ENCODE peak calls at places on chromosomes 4 and X, in six cellular contexts. L is activated CD8-positive, alpha-beta memory T cell treated with anti-CD3 and anti-CD28 coated beads for 48 hours; O is stimulated activated CD8-positive, alpha-beta memory T cell treated with anti-CD3 and anti-CD28 coated beads, Interleukin-7, amount 100 ng/mL, for 24 hours; P is kidney glomerular epithelial cell; U is HCEC 1CT; S is HEK293T. X is an unnamed sample.

GRCh38 chr4:74504212-74504611 is 59.3 kb downstream of the AREG start:
- DNase-seq in L (no peak), O (no peak), P (no peak), U (peak), S (no peak), X (peak)

GRCh38 chr4:154277164-154277563 is 214.4 kb downstream of the DCHS2 start:
- DNase-seq in L (no peak), O (no peak), P (no peak), U (no peak), S (no peak), X (peak)

GRCh38 chr4:117783716-117784115 is 250.6 kb upstream of the NDST3 start:
- DNase-seq in L (no peak), O (no peak), P (peak), U (peak), S (no peak), X (peak)

GRCh38 chr4:121900132-121900983 is 30.1 kb upstream of the BBS7 start:
- DNase-seq in L (no peak), O (no peak), P (peak), U (peak), S (peak), X (peak)

GRCh38 chr4:14787894-14788293 is 214.4 kb upstream of the CPEB2 start:
- DNase-seq in L (no peak), O (no peak), P (no peak), U (peak), S (peak), X (peak)

GRCh38 chr4:137892134-137892533 is 350.0 kb downstream of the SLC7A11 start:
- DNase-seq in L (no peak), O (no peak), P (no peak), U (no peak), S (no peak), X (peak)

GRCh38 chr4:181528570-181529184 is 714.5 kb upstream of the TENM3 start:
- DNase-seq in L (no peak), O (no peak), P (peak), U (peak), S (peak), X (peak)

GRCh38 chrX:129771266-129771995 is 8.3 kb upstream of the SASH3 start:
- DNase-seq in L (no peak), O (no peak), P (no peak), U (no peak), S (no peak), X (no peak)

GRCh38 chr4:184988611-184989010 is 29.7 kb upstream of the HELT start:
- DNase-seq in L (no peak), O (no peak), P (no peak), U (no peak), S (no peak), X (no peak)

GRCh38 chr4:102344520-102344954 is 745 bp downstream of the SLC39A8 start:
- DNase-seq in L (peak), O (peak), P (no peak), U (peak), S (peak), X (peak)

GRCh38 chrX:136310411-136310810 is 9.6 kb downstream of the ADGRG4 start:
- DNase-seq in L (no peak), O (no peak), P (no peak), U (peak), S (peak), X (no peak)

GRCh38 chrX:100895365-100896075 is 21.4 kb upstream of the NOX1 start:
- DNase-seq in L (no peak), O (no peak), P (peak), U (peak), S (peak), X (peak)

GRCh38 chr4:11416767-11417113 is 12.0 kb downstream of the HS3ST1 start:
- DNase-seq in L (no peak), O (no peak), P (no peak), U (no peak), S (no peak), X (no peak)

GRCh38 chrX:120452131-120452530 is 17.0 kb downstream of the LAMP2 start:
- DNase-seq in L (no peak), O (no peak), P (no peak), U (peak), S (peak), X (peak)

GRCh38 chr4:23805381-23805780 is 84.5 kb downstream of the PPARGC1A start:
- DNase-seq in L (no peak), O (no peak), P (peak), U (peak), S (no peak), X (peak)

GRCh38 chr4:83851261-83852084 is 315.6 kb downstream of the GPAT3 start:
- DNase-seq in L (no peak), O (no peak), P (peak), U (peak), S (no peak), X (peak)